ENCODE peak calls at places on chromosomes 13 and 19, in five cellular contexts. One of them, this sample, is unnamed.

GRCh38 chr19:10593820-10594637 is 6.9 kb upstream of the AP1M2 start:
- DNase-seq in heart right ventricle: no peak
- DNase-seq in GM12878: peak
- DNase-seq in aorta: no peak
- DNase-seq in epithelial cell of esophagus: no peak
- DNase-seq in this sample: peak

GRCh38 chr13:102729560-102730275 is 34.9 kb upstream of the METTL21C start:
- DNase-seq in epithelial cell of esophagus: peak
- DNase-seq in heart right ventricle: no peak
- DNase-seq in aorta: no peak
- DNase-seq in GM12878: no peak
- DNase-seq in this sample: no peak

GRCh38 chr19:42155796-42156195 is 23.6 kb upstream of the POU2F2 start:
- DNase-seq in heart right ventricle: no peak
- DNase-seq in epithelial cell of esophagus: no peak
- DNase-seq in aorta: no peak
- DNase-seq in GM12878: no peak
- DNase-seq in this sample: no peak

GRCh38 chr13:57630661-57631606 is 610 bp upstream of the PCDH17 start:
- DNase-seq in heart right ventricle: peak
- DNase-seq in GM12878: no peak
- DNase-seq in aorta: peak
- DNase-seq in epithelial cell of esophagus: peak
- DNase-seq in this sample: no peak

GRCh38 chr19:18440421-18440877 is 2.5 kb upstream of the ISYNA1 start:
- DNase-seq in heart right ventricle: no peak
- DNase-seq in epithelial cell of esophagus: peak
- DNase-seq in aorta: no peak
- DNase-seq in GM12878: no peak
- DNase-seq in this sample: no peak

GRCh38 chr13:110014719-110015118 is 228.3 kb upstream of the IRS2 start:
- DNase-seq in aorta: no peak
- DNase-seq in GM12878: no peak
- DNase-seq in epithelial cell of esophagus: peak
- DNase-seq in heart right ventricle: no peak
- DNase-seq in this sample: no peak

GRCh38 chr19:48230555-48231129 is 25.1 kb downstream of the CARD8 start:
- DNase-seq in heart right ventricle: no peak
- DNase-seq in aorta: no peak
- DNase-seq in GM12878: no peak
- DNase-seq in epithelial cell of esophagus: no peak
- DNase-seq in this sample: no peak

GRCh38 chr13:75226092-75226491 is 255.9 kb downstream of the TBC1D4 start:
- DNase-seq in GM12878: no peak
- DNase-seq in aorta: no peak
- DNase-seq in epithelial cell of esophagus: peak
- DNase-seq in heart right ventricle: no peak
- DNase-seq in this sample: no peak

GRCh38 chr19:12802267-12803106 is 618 bp downstream of the THSD8 start:
- DNase-seq in epithelial cell of esophagus: no peak
- DNase-seq in heart right ventricle: no peak
- DNase-seq in aorta: no peak
- DNase-seq in GM12878: no peak
- DNase-seq in this sample: no peak

GRCh38 chr13:84802073-84802472 is 919.8 kb upstream of the SLITRK1 start:
- DNase-seq in epithelial cell of esophagus: no peak
- DNase-seq in GM12878: no peak
- DNase-seq in aorta: no peak
- DNase-seq in heart right ventricle: no peak
- DNase-seq in this sample: no peak

GRCh38 chr13:79918620-79919019 is 422.3 kb downstream of the SPRY2 start:
- DNase-seq in aorta: no peak
- DNase-seq in epithelial cell of esophagus: peak
- DNase-seq in heart right ventricle: no peak
- DNase-seq in GM12878: no peak
- DNase-seq in this sample: no peak

GRCh38 chr13:52070929-52071523 is 46.5 kb downstream of the UTP14C start:
- DNase-seq in heart right ventricle: no peak
- DNase-seq in GM12878: no peak
- DNase-seq in aorta: no peak
- DNase-seq in epithelial cell of esophagus: peak
- DNase-seq in this sample: no peak

GRCh38 chr13:29359181-29359580 is 236.3 kb downstream of the SLC7A1 start:
- DNase-seq in heart right ventricle: no peak
- DNase-seq in epithelial cell of esophagus: no peak
- DNase-seq in GM12878: no peak
- DNase-seq in aorta: peak
- DNase-seq in this sample: no peak

GRCh38 chr13:52169839-52170238 is 10.4 kb upstream of the NEK3 start:
- DNase-seq in aorta: no peak
- DNase-seq in GM12878: no peak
- DNase-seq in heart right ventricle: no peak
- DNase-seq in epithelial cell of esophagus: no peak
- DNase-seq in this sample: no peak

GRCh38 chr19:50638576-50638975 is 1.1 kb downstream of the SYT3 start:
- DNase-seq in epithelial cell of esophagus: no peak
- DNase-seq in GM12878: no peak
- DNase-seq in heart right ventricle: no peak
- DNase-seq in aorta: no peak
- DNase-seq in this sample: no peak

GRCh38 chr13:24135674-24136300 is 24.7 kb upstream of the SPATA13 start:
- DNase-seq in aorta: no peak
- DNase-seq in heart right ventricle: no peak
- DNase-seq in epithelial cell of esophagus: no peak
- DNase-seq in GM12878: no peak
- DNase-seq in this sample: no peak

GRCh38 chr19:40716031-40716654 is 543 bp downstream of the COQ8B start:
- DNase-seq in aorta: peak
- DNase-seq in epithelial cell of esophagus: peak
- DNase-seq in GM12878: peak
- DNase-seq in heart right ventricle: no peak
- DNase-seq in this sample: peak

GRCh38 chr19:48913114-48913513 is 13.0 kb downstream of the NUCB1 start:
- DNase-seq in heart right ventricle: no peak
- DNase-seq in aorta: no peak
- DNase-seq in epithelial cell of esophagus: no peak
- DNase-seq in GM12878: no peak
- DNase-seq in this sample: no peak

GRCh38 chr19:40921005-40921897 is 39.2 kb upstream of the CYP2A7 start:
- DNase-seq in aorta: no peak
- DNase-seq in GM12878: no peak
- DNase-seq in epithelial cell of esophagus: peak
- DNase-seq in heart right ventricle: no peak
- DNase-seq in this sample: no peak

GRCh38 chr13:111449041-111449440 is 128.6 kb downstream of the TEX29 start:
- DNase-seq in heart right ventricle: no peak
- DNase-seq in epithelial cell of esophagus: no peak
- DNase-seq in GM12878: no peak
- DNase-seq in aorta: no peak
- DNase-seq in this sample: no peak

GRCh38 chr19:11160119-11160768 is 4.7 kb upstream of the SPC24 start:
- DNase-seq in epithelial cell of esophagus: no peak
- DNase-seq in GM12878: no peak
- DNase-seq in aorta: no peak
- DNase-seq in heart right ventricle: no peak
- DNase-seq in this sample: no peak

GRCh38 chr13:32038353-32038752 is 6.8 kb downstream of the FRY start:
- DNase-seq in GM12878: no peak
- DNase-seq in epithelial cell of esophagus: no peak
- DNase-seq in aorta: no peak
- DNase-seq in heart right ventricle: no peak
- DNase-seq in this sample: no peak

GRCh38 chr13:30196025-30196424 is 111.3 kb downstream of the KATNAL1 start:
- DNase-seq in aorta: no peak
- DNase-seq in epithelial cell of esophagus: no peak
- DNase-seq in GM12878: no peak
- DNase-seq in heart right ventricle: no peak
- DNase-seq in this sample: no peak

GRCh38 chr13:28475916-28476725 is 18.8 kb downstream of the FLT1 start:
- DNase-seq in aorta: no peak
- DNase-seq in GM12878: no peak
- DNase-seq in heart right ventricle: no peak
- DNase-seq in epithelial cell of esophagus: peak
- DNase-seq in this sample: no peak

GRCh38 chr19:15701757-15702589 is 25.9 kb upstream of the OR10H2 start:
- DNase-seq in epithelial cell of esophagus: peak
- DNase-seq in aorta: no peak
- DNase-seq in heart right ventricle: no peak
- DNase-seq in GM12878: no peak
- DNase-seq in this sample: no peak

GRCh38 chr19:15696654-15697194 is 23.8 kb downstream of the CYP4F12 start:
- DNase-seq in heart right ventricle: no peak
- DNase-seq in GM12878: no peak
- DNase-seq in aorta: no peak
- DNase-seq in epithelial cell of esophagus: no peak
- DNase-seq in this sample: no peak

GRCh38 chr19:15702590-15702930 is 25.3 kb upstream of the OR10H2 start:
- DNase-seq in GM12878: no peak
- DNase-seq in heart right ventricle: peak
- DNase-seq in epithelial cell of esophagus: peak
- DNase-seq in aorta: peak
- DNase-seq in this sample: no peak
- H3K4me3 ChIP-seq in GM12878: no peak
- H3K4me3 ChIP-seq in heart right ventricle: no peak
- H3K4me3 ChIP-seq in epithelial cell of esophagus: no peak
- H3K4me3 ChIP-seq in aorta: no peak
- H3K4me3 ChIP-seq in this sample: no peak

GRCh38 chr19:17402982-17403855 is 2.2 kb downstream of the BST2 start:
- DNase-seq in epithelial cell of esophagus: peak
- DNase-seq in GM12878: no peak
- DNase-seq in aorta: peak
- DNase-seq in heart right ventricle: no peak
- DNase-seq in this sample: no peak
- H3K4me3 ChIP-seq in epithelial cell of esophagus: no peak
- H3K4me3 ChIP-seq in GM12878: peak
- H3K4me3 ChIP-seq in aorta: no peak
- H3K4me3 ChIP-seq in heart right ventricle: peak
- H3K4me3 ChIP-seq in this sample: peak

DNA sequence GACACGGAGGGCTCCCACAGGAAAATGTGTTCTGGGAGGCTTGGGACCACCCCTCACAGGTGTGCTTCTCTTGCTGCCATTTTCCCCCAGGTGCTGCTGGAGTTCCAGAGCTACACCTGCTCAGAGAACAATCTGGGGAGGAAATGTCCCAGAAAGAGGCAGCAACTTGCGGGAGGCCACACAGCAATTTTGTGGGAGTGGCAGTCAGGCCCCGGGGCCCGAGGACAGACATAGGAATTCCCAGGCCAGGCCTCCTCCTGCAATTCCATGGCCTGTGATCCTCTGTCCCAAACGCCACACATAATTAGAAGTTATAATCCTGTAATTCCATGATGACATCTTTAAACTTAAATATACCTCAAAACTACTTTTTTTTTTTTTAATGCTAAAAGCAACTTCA is 1.8 kb downstream of the RHPN2 start:
- DNase-seq in epithelial cell of esophagus: no peak
- DNase-seq in GM12878: no peak
- DNase-seq in aorta: no peak
- DNase-seq in heart right ventricle: no peak
- DNase-seq in this sample: no peak
- H3K4me3 ChIP-seq in epithelial cell of esophagus: no peak
- H3K4me3 ChIP-seq in GM12878: no peak
- H3K4me3 ChIP-seq in aorta: no peak
- H3K4me3 ChIP-seq in heart right ventricle: no peak
- H3K4me3 ChIP-seq in this sample: no peak

GRCh38 chr13:106048386-106048785 is 487.1 kb downstream of the EFNB2 start:
- DNase-seq in aorta: no peak
- DNase-seq in GM12878: no peak
- DNase-seq in epithelial cell of esophagus: no peak
- DNase-seq in heart right ventricle: no peak
- DNase-seq in this sample: no peak
- H3K4me3 ChIP-seq in aorta: no peak
- H3K4me3 ChIP-seq in GM12878: no peak
- H3K4me3 ChIP-seq in epithelial cell of esophagus: no peak
- H3K4me3 ChIP-seq in heart right ventricle: no peak
- H3K4me3 ChIP-seq in this sample: no peak

DNA sequence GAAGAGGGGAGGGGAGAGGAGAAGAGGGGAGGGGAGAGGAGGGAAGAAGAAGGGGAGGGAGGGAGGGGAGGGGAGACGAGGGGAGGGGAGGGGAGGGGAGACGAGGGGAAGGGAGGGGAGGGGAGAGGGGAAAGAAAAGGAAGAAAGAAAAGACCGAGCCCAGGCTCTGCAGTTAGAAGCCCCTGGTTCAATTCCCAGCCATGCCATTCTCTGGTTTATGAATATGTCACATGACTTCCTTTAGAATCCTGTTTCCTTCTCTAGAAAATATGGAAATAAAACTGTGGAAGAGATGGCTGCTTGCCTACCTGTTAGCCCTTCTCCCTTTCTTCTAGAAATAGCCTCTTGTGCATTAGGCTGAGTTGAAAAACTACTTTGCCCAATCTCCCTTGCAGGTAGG is 14.3 kb downstream of the TNNT1 start:
- DNase-seq in epithelial cell of esophagus: no peak
- DNase-seq in heart right ventricle: no peak
- DNase-seq in aorta: no peak
- DNase-seq in GM12878: no peak
- DNase-seq in this sample: no peak
- H3K4me3 ChIP-seq in epithelial cell of esophagus: no peak
- H3K4me3 ChIP-seq in heart right ventricle: no peak
- H3K4me3 ChIP-seq in aorta: no peak
- H3K4me3 ChIP-seq in GM12878: no peak
- H3K4me3 ChIP-seq in this sample: no peak

GRCh38 chr13:48731957-48732569 is 78.3 kb downstream of the CYSLTR2 start:
- DNase-seq in heart right ventricle: no peak
- DNase-seq in GM12878: no peak
- DNase-seq in aorta: peak
- DNase-seq in epithelial cell of esophagus: peak
- DNase-seq in this sample: peak
- H3K4me3 ChIP-seq in heart right ventricle: no peak
- H3K4me3 ChIP-seq in GM12878: no peak
- H3K4me3 ChIP-seq in aorta: no peak
- H3K4me3 ChIP-seq in epithelial cell of esophagus: no peak
- H3K4me3 ChIP-seq in this sample: no peak

DNA sequence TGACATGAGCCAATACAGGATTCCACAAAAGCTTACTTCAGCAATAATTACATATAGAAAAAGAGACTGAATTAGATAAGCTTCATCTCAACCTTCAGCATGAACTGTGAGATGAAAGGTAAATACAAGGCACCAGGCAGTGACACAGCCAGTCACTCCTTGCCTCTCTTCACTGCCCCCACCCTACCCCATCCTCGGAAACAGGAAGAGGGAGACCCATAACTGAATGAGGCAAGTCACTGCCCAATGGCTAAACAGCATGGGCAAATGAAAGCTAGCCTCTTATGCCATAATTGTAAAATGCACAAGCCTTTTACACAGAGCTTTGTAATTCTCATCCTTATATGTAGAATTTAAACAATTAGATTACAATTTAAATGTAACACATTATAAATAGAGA is 1.7 kb downstream of the ZNF160 start:
- DNase-seq in GM12878: no peak
- DNase-seq in heart right ventricle: no peak
- DNase-seq in epithelial cell of esophagus: peak
- DNase-seq in aorta: no peak
- DNase-seq in this sample: no peak
- H3K4me3 ChIP-seq in GM12878: peak
- H3K4me3 ChIP-seq in heart right ventricle: peak
- H3K4me3 ChIP-seq in epithelial cell of esophagus: peak
- H3K4me3 ChIP-seq in aorta: no peak
- H3K4me3 ChIP-seq in this sample: peak

This sample was measured in GM06990.